ENCODE peak calls at places on chromosomes 4 and X, in seven cellular contexts. One of them, this sample, is unnamed.

GRCh38 chr4:89311433-89311832 is 3.8 kb upstream of the GPRIN3 start:
- DNase-seq in right atrium auricular region: no peak
- DNase-seq in neural progenitor cell: no peak
- DNase-seq in left lung: no peak
- DNase-seq in stomach: no peak
- DNase-seq in uterus: no peak
- DNase-seq in sigmoid colon: no peak
- DNase-seq in this sample: no peak

GRCh38 chr4:8882239-8882638 is 10.6 kb upstream of the HMX1 start:
- DNase-seq in uterus: no peak
- DNase-seq in sigmoid colon: no peak
- DNase-seq in left lung: no peak
- DNase-seq in neural progenitor cell: peak; percentile 13
- DNase-seq in right atrium auricular region: no peak
- DNase-seq in stomach: no peak
- DNase-seq in this sample: no peak

GRCh38 chr4:109945056-109945455 is 32.4 kb downstream of the EGF start:
- DNase-seq in stomach: no peak
- DNase-seq in sigmoid colon: no peak
- DNase-seq in neural progenitor cell: no peak
- DNase-seq in uterus: no peak
- DNase-seq in left lung: no peak
- DNase-seq in right atrium auricular region: no peak
- DNase-seq in this sample: no peak

GRCh38 chr4:120965938-120966337 is 43.4 kb upstream of the PRDM5 start:
- DNase-seq in uterus: no peak
- DNase-seq in stomach: no peak
- DNase-seq in sigmoid colon: no peak
- DNase-seq in neural progenitor cell: peak; percentile 5
- DNase-seq in right atrium auricular region: no peak
- DNase-seq in left lung: no peak
- DNase-seq in this sample: no peak

GRCh38 chr4:1604181-1604705 is 79.9 kb downstream of the FAM53A start:
- DNase-seq in right atrium auricular region: no peak
- DNase-seq in left lung: peak; percentile 64
- DNase-seq in neural progenitor cell: no peak
- DNase-seq in stomach: no peak
- DNase-seq in uterus: no peak
- DNase-seq in sigmoid colon: peak; percentile 46
- DNase-seq in this sample: no peak

GRCh38 chrX:72539822-72540221 is 32.8 kb downstream of the HDAC8 start:
- DNase-seq in uterus: no peak
- DNase-seq in sigmoid colon: no peak
- DNase-seq in left lung: no peak
- DNase-seq in neural progenitor cell: peak; percentile 40
- DNase-seq in stomach: no peak
- DNase-seq in right atrium auricular region: no peak
- DNase-seq in this sample: no peak

GRCh38 chr4:118086334-118086733 is 52.0 kb downstream of the NDST3 start:
- DNase-seq in right atrium auricular region: no peak
- DNase-seq in stomach: no peak
- DNase-seq in neural progenitor cell: no peak
- DNase-seq in left lung: no peak
- DNase-seq in sigmoid colon: no peak
- DNase-seq in uterus: no peak
- DNase-seq in this sample: no peak

GRCh38 chr4:46946914-46947313 is 37.9 kb upstream of the COX7B2 start:
- DNase-seq in right atrium auricular region: no peak
- DNase-seq in sigmoid colon: no peak
- DNase-seq in neural progenitor cell: no peak
- DNase-seq in stomach: no peak
- DNase-seq in left lung: no peak
- DNase-seq in uterus: no peak
- DNase-seq in this sample: no peak

GRCh38 chrX:96843566-96843965 is 40.1 kb upstream of the RPA4 start:
- DNase-seq in sigmoid colon: no peak
- DNase-seq in uterus: no peak
- DNase-seq in right atrium auricular region: no peak
- DNase-seq in stomach: no peak
- DNase-seq in neural progenitor cell: peak; percentile 67
- DNase-seq in left lung: no peak
- DNase-seq in this sample: no peak

GRCh38 chrX:96835660-96836289 is 47.9 kb upstream of the RPA4 start:
- DNase-seq in left lung: no peak
- DNase-seq in neural progenitor cell: no peak
- DNase-seq in uterus: no peak
- DNase-seq in stomach: no peak
- DNase-seq in sigmoid colon: no peak
- DNase-seq in right atrium auricular region: no peak
- DNase-seq in this sample: no peak

GRCh38 chrX:96846841-96847240 is 36.9 kb upstream of the RPA4 start:
- DNase-seq in right atrium auricular region: no peak
- DNase-seq in sigmoid colon: no peak
- DNase-seq in uterus: no peak
- DNase-seq in neural progenitor cell: peak; percentile 10
- DNase-seq in left lung: no peak
- DNase-seq in stomach: no peak
- DNase-seq in this sample: no peak

GRCh38 chrX:96837808-96838207 is 45.9 kb upstream of the RPA4 start:
- DNase-seq in right atrium auricular region: no peak
- DNase-seq in sigmoid colon: no peak
- DNase-seq in left lung: no peak
- DNase-seq in stomach: no peak
- DNase-seq in uterus: no peak
- DNase-seq in neural progenitor cell: no peak
- DNase-seq in this sample: no peak

GRCh38 chrX:96841325-96841724 is 42.4 kb upstream of the RPA4 start:
- DNase-seq in stomach: no peak
- DNase-seq in right atrium auricular region: no peak
- DNase-seq in uterus: no peak
- DNase-seq in neural progenitor cell: no peak
- DNase-seq in sigmoid colon: no peak
- DNase-seq in left lung: no peak
- DNase-seq in this sample: no peak
- H3K27ac ChIP-seq in stomach: no peak overlapping the region
- H3K27ac ChIP-seq in right atrium auricular region: no peak overlapping the region
- H3K27ac ChIP-seq in uterus: no peak overlapping the region
- H3K27ac ChIP-seq in neural progenitor cell: no peak overlapping the region
- H3K27ac ChIP-seq in sigmoid colon: no peak overlapping the region
- H3K27ac ChIP-seq in left lung: no peak overlapping the region
- H3K27ac ChIP-seq in this sample: no peak overlapping the region

GRCh38 chr4:101960431-101960830 is 169.9 kb downstream of the BANK1 start:
- DNase-seq in stomach: no peak
- DNase-seq in sigmoid colon: no peak
- DNase-seq in right atrium auricular region: no peak
- DNase-seq in left lung: no peak
- DNase-seq in uterus: no peak
- DNase-seq in neural progenitor cell: no peak
- DNase-seq in this sample: no peak
- H3K4me3 ChIP-seq in stomach: no peak overlapping the region
- H3K4me3 ChIP-seq in sigmoid colon: no peak overlapping the region
- H3K4me3 ChIP-seq in right atrium auricular region: no peak overlapping the region
- H3K4me3 ChIP-seq in left lung: no peak overlapping the region
- H3K4me3 ChIP-seq in uterus: no peak overlapping the region
- H3K4me3 ChIP-seq in neural progenitor cell: no peak overlapping the region
- H3K4me3 ChIP-seq in this sample: no peak overlapping the region

DNA sequence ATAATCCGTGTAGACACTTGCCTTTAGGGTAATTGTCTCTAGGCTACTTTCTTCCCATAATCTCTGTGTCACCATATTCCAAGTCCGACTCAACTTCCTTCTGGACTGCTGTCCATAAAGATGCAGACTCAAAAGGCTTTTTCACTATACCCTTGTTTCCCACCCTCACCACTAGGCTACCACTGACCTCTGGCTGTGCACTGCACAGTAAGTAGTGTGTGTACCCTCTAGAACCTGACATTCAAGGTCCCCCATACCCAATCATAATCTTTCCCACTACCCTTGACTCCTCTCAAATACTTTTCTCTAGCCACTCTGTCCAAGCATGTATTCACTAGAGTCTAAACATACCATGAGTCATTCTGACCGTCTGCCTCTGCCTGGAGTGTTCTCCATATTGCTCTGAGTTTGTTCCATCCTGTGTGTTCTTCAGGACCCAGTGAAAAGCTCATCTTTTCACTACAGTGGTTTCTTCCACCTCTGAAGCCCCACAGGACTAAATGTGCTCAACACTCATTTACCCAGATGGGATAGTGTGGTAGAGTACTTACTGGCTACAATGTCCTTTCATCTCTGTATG is 17.3 kb downstream of the JADE3 start:
- DNase-seq in left lung: no peak
- DNase-seq in neural progenitor cell: no peak
- DNase-seq in uterus: no peak
- DNase-seq in right atrium auricular region: no peak
- DNase-seq in sigmoid colon: no peak
- DNase-seq in stomach: no peak
- DNase-seq in this sample: no peak
- TF ChIP-seq CTCF in left lung: no peak
- TF ChIP-seq CTCF in neural progenitor cell: no peak
- TF ChIP-seq CTCF in uterus: no peak
- TF ChIP-seq CTCF in right atrium auricular region: no peak
- TF ChIP-seq CTCF in sigmoid colon: no peak
- TF ChIP-seq CTCF in stomach: no peak
- TF ChIP-seq CTCF in this sample: no peak

DNA sequence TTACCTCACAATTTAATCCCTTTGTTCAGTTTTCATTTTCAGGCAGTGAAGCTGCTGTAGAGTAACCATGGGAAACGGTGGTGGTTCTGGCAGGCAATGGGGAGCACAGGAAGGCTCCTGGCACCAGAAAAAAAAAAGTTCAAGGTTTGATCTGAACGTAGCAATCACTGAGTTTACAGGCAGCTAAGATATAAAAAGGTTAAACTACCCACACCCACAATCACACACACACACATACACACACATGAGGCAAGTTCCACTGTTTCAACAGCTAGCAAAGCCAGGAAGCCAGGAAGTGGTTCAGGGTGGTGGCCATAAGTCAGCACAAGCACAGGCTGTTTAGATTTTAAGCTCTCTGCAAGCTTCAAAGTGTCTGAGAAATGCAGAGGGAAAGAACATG is at the start of gene SULT1B1:
- DNase-seq in uterus: no peak
- DNase-seq in left lung: peak; percentile 15
- DNase-seq in neural progenitor cell: no peak
- DNase-seq in stomach: peak; percentile 58
- DNase-seq in sigmoid colon: no peak
- DNase-seq in right atrium auricular region: no peak
- DNase-seq in this sample: no peak
- H3K27ac ChIP-seq in uterus: no peak within 1 kb of the TSS
- H3K27ac ChIP-seq in left lung: peak within 1 kb of the TSS; percentile 85
- H3K27ac ChIP-seq in neural progenitor cell: no peak within 1 kb of the TSS
- H3K27ac ChIP-seq in stomach: peak within 1 kb of the TSS; percentile 46
- H3K27ac ChIP-seq in sigmoid colon: no peak within 1 kb of the TSS
- H3K27ac ChIP-seq in right atrium auricular region: no peak within 1 kb of the TSS
- H3K27ac ChIP-seq in this sample: no peak within 1 kb of the TSS

DNA sequence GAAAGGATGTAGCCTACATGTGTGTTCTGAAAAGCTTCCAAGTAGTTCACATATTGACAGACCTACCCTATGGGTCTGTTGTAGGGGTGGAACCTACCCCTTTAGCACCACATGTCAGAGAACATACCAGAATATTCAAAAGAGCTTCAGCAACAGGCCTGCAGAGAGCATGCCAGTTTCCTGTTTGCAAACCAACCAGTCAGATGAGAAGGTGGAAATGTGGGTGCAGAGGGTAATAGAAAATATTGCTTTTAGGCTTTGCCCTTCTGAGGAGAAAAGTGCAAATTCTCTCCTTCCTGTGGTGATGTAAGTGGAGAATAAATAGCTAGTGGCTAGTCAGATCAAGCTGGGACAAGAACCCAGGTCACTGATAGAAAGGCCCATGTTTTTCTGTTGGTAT is 16.4 kb downstream of the INTS6L start:
- DNase-seq in stomach: no peak
- DNase-seq in neural progenitor cell: no peak
- DNase-seq in left lung: no peak
- DNase-seq in right atrium auricular region: no peak
- DNase-seq in sigmoid colon: no peak
- DNase-seq in uterus: no peak
- DNase-seq in this sample: no peak
- H3K4me3 ChIP-seq in stomach: no peak overlapping the region
- H3K4me3 ChIP-seq in neural progenitor cell: no peak overlapping the region
- H3K4me3 ChIP-seq in left lung: no peak overlapping the region
- H3K4me3 ChIP-seq in right atrium auricular region: no peak overlapping the region
- H3K4me3 ChIP-seq in sigmoid colon: no peak overlapping the region
- H3K4me3 ChIP-seq in uterus: no peak overlapping the region
- H3K4me3 ChIP-seq in this sample: no peak overlapping the region

GRCh38 chrX:36909584-36909983 is 98.6 kb upstream of the FAM47C start:
- DNase-seq in left lung: no peak
- DNase-seq in uterus: no peak
- DNase-seq in stomach: no peak
- DNase-seq in right atrium auricular region: no peak
- DNase-seq in neural progenitor cell: no peak
- DNase-seq in sigmoid colon: no peak
- DNase-seq in this sample: no peak

GRCh38 chrX:36913551-36913950 is 94.6 kb upstream of the FAM47C start:
- DNase-seq in stomach: no peak
- DNase-seq in neural progenitor cell: no peak
- DNase-seq in uterus: no peak
- DNase-seq in sigmoid colon: no peak
- DNase-seq in right atrium auricular region: no peak
- DNase-seq in left lung: no peak
- DNase-seq in this sample: no peak

DNA sequence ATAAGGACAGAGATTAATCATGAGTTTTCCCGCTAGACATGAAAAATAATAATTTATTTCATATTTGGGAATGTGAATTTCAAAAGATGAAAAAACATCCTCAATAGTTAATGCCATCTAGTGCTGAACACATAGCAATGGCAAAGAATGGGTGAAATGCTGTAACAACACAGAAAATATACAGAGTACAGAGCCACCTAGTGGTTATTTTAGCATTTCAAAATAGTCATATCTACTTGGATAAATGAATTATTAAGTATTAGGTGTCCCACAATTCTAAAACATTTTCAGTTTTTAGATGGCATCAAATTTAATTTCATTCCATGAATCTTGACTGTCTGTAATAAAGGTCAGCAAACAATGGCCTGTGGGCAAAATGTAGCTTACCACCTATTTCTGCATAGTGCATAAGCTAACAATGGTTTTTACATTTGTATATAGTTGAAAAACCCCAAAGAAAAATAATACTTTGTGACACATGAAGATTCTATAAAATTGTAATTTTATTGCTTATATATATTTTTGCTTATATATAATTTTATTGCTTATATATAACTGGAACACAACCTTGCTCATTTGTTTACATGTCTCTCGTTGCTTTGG is 99.3 kb upstream of the FAM47C start:
- DNase-seq in sigmoid colon: no peak
- DNase-seq in uterus: no peak
- DNase-seq in right atrium auricular region: no peak
- DNase-seq in stomach: no peak
- DNase-seq in left lung: no peak
- DNase-seq in neural progenitor cell: peak; percentile 26
- DNase-seq in this sample: no peak
- TF ChIP-seq CTCF in sigmoid colon: no peak
- TF ChIP-seq CTCF in uterus: no peak
- TF ChIP-seq CTCF in right atrium auricular region: peak; percentile 59
- TF ChIP-seq CTCF in stomach: peak; percentile 31
- TF ChIP-seq CTCF in left lung: no peak
- TF ChIP-seq CTCF in neural progenitor cell: peak; percentile 72
- TF ChIP-seq CTCF in this sample: peak; percentile 33